ENCODE peak calls at places on chromosome 2, in eight cellular contexts. E is HCT116, O is HL-60, W is breast epithelium, H is lung, I is bronchial epithelial cell, X is endothelial cell of umbilical vein, V is A549. B is an unnamed sample.

GRCh38 chr2:45177870-45178269 is 168.6 kb upstream of the SIX2 start:
- DNase-seq in E (no peak), O (no peak), W (no peak), H (no peak), I (peak; percentile 98), X (no peak), V (peak; percentile 28), B (peak; percentile 91)

GRCh38 chr2:134009440-134009839 is 244.4 kb upstream of the MGAT5 start:
- DNase-seq in E (no peak), O (no peak), W (no peak), H (no peak), I (no peak), X (no peak), V (no peak), B (no peak)

GRCh38 chr2:212770240-212770639 is 231.6 kb upstream of the ERBB4 start:
- DNase-seq in E (no peak), O (no peak), W (no peak), H (no peak), I (no peak), X (no peak), V (no peak), B (no peak)

GRCh38 chr2:65991332-65991731 is 443.6 kb upstream of the MEIS1 start:
- DNase-seq in E (no peak), O (no peak), W (no peak), H (no peak), I (no peak), X (no peak), V (no peak), B (no peak)

GRCh38 chr2:31526946-31527345 is 53.8 kb downstream of the SRD5A2 start:
- DNase-seq in E (no peak), O (peak; percentile 0), W (no peak), H (no peak), I (no peak), X (no peak), V (no peak), B (no peak)

GRCh38 chr2:22795467-22795866 is 589.5 kb upstream of the KLHL29 start:
- DNase-seq in E (no peak), O (no peak), W (no peak), H (no peak), I (no peak), X (no peak), V (no peak), B (no peak)

GRCh38 chr2:234241656-234242445 is 191.3 kb downstream of the SPP2 start:
- DNase-seq in E (no peak), O (no peak), W (no peak), H (no peak), I (peak; percentile 94), X (peak; percentile 30), V (peak; percentile 85), B (peak; percentile 99)

GRCh38 chr2:106108351-106108750 is 85.8 kb downstream of the UXS1 start:
- DNase-seq in E (no peak), O (no peak), W (no peak), H (no peak), I (peak; percentile 27), X (peak; percentile 19), V (peak; percentile 25), B (no peak)

GRCh38 chr2:205972113-205972512 is 113.9 kb downstream of the INO80D start:
- DNase-seq in E (no peak), O (no peak), W (peak; percentile 19), H (no peak), I (no peak), X (no peak), V (no peak), B (no peak)

GRCh38 chr2:220619525-220620267 is 952.4 kb downstream of the EPHA4 start:
- DNase-seq in E (peak; percentile 15), O (no peak), W (no peak), H (no peak), I (peak; percentile 99), X (no peak), V (peak; percentile 90), B (no peak)

GRCh38 chr2:102142829-102143449 is 393 bp downstream of the IL1R1 start:
- DNase-seq in E (no peak), O (peak; percentile 55), W (no peak), H (peak; percentile 42), I (peak; percentile 37), X (no peak), V (peak; percentile 47), B (no peak)

GRCh38 chr2:237324446-237325236 is 89.3 kb downstream of the COL6A3 start:
- DNase-seq in E (no peak), O (no peak), W (no peak), H (no peak), I (no peak), X (no peak), V (no peak), B (no peak)

GRCh38 chr2:194328456-194328855 is 1328.6 kb upstream of the SLC39A10 start:
- DNase-seq in E (no peak), O (no peak), W (no peak), H (no peak), I (no peak), X (no peak), V (no peak), B (no peak)

GRCh38 chr2:43898134-43898957 is 59.6 kb downstream of the ABCG8 start:
- DNase-seq in E (no peak), O (no peak), W (no peak), H (peak; percentile 50), I (peak; percentile 15), X (no peak), V (peak; percentile 76), B (no peak)

GRCh38 chr2:240931319-240931949 is 25.3 kb downstream of the CROCC2 start:
- DNase-seq in E (no peak), O (no peak), W (no peak), H (no peak), I (no peak), X (no peak), V (no peak), B (no peak)

GRCh38 chr2:88560619-88561307 is 66.5 kb downstream of the EIF2AK3 start:
- DNase-seq in E (no peak), O (no peak), W (no peak), H (no peak), I (no peak), X (no peak), V (no peak), B (no peak)

GRCh38 chr2:30235008-30235655 is 3.8 kb downstream of the LBH start:
- DNase-seq in E (no peak), O (no peak), W (no peak), H (no peak), I (peak; percentile 83), X (no peak), V (no peak), B (no peak)

GRCh38 chr2:221431477-221431876 is 140.6 kb downstream of the EPHA4 start:
- DNase-seq in E (no peak), O (no peak), W (no peak), H (no peak), I (no peak), X (no peak), V (no peak), B (no peak)

GRCh38 chr2:228613133-228613532 is 431.6 kb upstream of the SPHKAP start:
- DNase-seq in E (peak; percentile 7), O (no peak), W (no peak), H (no peak), I (peak; percentile 59), X (no peak), V (peak; percentile 5), B (no peak)

DNA sequence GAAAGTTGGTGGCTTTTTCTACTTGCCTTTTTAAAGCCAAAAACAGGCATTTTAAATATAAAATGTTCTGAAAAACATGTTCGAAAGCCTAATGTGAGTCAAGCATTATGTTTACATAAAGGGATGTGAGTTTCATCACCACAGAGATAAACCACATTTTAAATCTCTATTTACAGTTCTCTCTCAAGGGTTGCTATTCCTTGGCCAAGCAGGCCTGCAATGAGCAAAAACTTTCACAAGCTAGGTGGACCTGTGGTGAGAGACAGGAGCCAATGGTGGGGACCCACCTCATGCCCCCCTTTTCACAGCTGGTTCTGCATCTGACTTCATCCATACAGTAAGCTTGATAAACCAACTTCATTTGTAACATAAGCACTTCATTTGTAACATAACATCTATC is 65.1 kb downstream of the CUL3 start:
- DNase-seq in E (no peak), O (no peak), W (no peak), H (no peak), I (peak; percentile 60), X (no peak), V (peak; percentile 17), B (no peak)
- H3K4me3 ChIP-seq in E (no peak overlapping the region), O (no peak overlapping the region), W (no peak overlapping the region), H (no peak overlapping the region), I (no peak overlapping the region), X (no peak overlapping the region), V (no peak overlapping the region), B (no peak overlapping the region)

GRCh38 chr2:86372641-86373502 is 35.4 kb upstream of the REEP1 start:
- DNase-seq in E (peak; percentile 43), O (peak; percentile 18), W (no peak), H (peak; percentile 41), I (peak; percentile 60), X (peak; percentile 57), V (peak; percentile 72), B (no peak)
- TF ChIP-seq CTCF in E (peak; percentile 37), O (peak; percentile 53), W (peak; percentile 24), H (peak; percentile 38), I (peak; percentile 84), X (peak; percentile 53), V (peak; percentile 64), B (peak; percentile 83)

DNA sequence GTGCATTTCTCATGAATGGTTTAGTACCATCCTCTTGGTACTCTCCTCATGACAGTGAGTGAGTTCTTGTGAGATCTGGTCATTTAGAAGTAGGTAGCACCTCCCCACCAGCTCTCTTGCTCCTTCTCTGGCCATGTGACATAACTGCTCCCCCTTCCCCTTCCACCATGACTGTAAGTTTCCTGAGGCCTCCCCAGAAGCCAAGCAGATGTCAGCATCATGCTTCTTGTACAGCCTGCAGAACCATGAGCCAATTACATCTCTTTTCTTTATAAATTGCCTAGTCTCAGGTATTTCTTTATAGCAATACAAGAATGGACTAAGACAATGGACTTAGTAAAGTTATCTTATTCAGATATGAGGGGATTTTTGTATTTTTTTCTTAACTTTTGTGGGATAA is 43.0 kb downstream of the FTCDNL1 start:
- DNase-seq in E (no peak), O (no peak), W (no peak), H (no peak), I (no peak), X (no peak), V (no peak), B (no peak)
- H3K4me3 ChIP-seq in E (no peak overlapping the region), O (no peak overlapping the region), W (no peak overlapping the region), H (no peak overlapping the region), I (no peak overlapping the region), X (no peak overlapping the region), V (no peak overlapping the region), B (no peak overlapping the region)

DNA sequence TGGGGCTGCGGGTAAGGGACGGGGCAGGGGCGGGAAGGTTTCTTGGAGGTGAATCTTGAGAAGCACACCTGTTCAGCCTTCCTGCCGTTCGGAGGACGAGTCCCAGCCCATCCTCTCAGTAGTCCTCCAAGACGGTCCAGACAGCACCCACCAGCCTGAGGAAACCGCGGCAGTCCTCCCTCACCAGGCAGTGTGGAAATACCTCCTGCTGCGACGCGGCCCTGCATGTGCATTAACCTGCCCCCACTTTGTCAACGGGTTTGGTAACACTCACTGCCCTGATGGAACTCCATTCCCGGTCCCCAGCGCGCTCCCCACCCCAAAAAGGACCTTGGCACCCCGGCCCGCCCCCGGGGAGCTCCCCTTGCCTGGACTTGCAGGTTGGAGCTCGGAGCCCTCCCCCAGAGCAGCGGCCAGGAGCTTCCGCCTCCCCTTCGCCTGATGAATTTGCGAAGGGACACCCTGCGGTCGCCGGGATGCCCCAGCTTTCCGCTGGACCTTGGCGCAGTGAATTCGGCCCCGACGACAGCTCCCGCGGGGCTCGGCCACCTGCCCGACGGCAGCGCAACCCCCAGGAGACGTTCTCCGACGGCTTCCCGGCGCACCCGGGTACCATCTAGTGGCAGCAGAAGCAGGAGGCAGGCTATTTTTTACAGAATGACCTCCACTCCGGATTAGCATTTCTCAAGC is 31.5 kb downstream of the ACVR1C start:
- DNase-seq in E (no peak), O (peak; percentile 9), W (no peak), H (no peak), I (no peak), X (peak; percentile 4), V (peak; percentile 9), B (no peak)
- TF ChIP-seq CTCF in E (no peak), O (no peak), W (no peak), H (no peak), I (peak; percentile 52), X (peak; percentile 18), V (peak; percentile 39), B (peak; percentile 59)